ENCODE peak calls at places on chromosomes 2 and 18, in ten cellular contexts. W is NCI-H2081; C is activated CD4-positive, alpha-beta T cell treated with anti-CD3 and anti-CD28 coated beads, Interleukin-2, amount 50 U/mL, for 4 hours; N is activated CD8-positive, alpha-beta memory T cell treated with anti-CD3 and anti-CD28 coated beads for 48 hours; I is NCI-H2029; Z is AG09309; X is effector memory CD8-positive, alpha-beta T cell; F is NCI-H1417; P is right cardiac atrium; O is NCI-H524. K is an unnamed sample.
A peak's percentile ranks its signal among the peaks of the same experiment; 100 is the strongest.

GRCh38 chr2:239400000-239400831 is 604 bp downstream of the HDAC4 start:
- DNase-seq in I (no peak), P (peak; percentile 56), X (no peak), N (no peak), Z (no peak), O (no peak), F (no peak), W (peak; percentile 21), C (no peak), K (no peak)

GRCh38 chr18:13543144-13543543 is 183.2 kb downstream of the FAM210A start:
- DNase-seq in W (no peak), I (no peak), N (no peak), C (no peak), Z (no peak), F (peak; percentile 28), P (no peak), X (no peak), O (no peak), K (no peak)

GRCh38 chr2:207844648-207845047 is 74.9 kb upstream of the FZD5 start:
- DNase-seq in Z (no peak), O (no peak), X (no peak), F (no peak), I (no peak), P (no peak), W (no peak), N (no peak), C (no peak), K (no peak)

GRCh38 chr18:28823506-28824182 is 646.7 kb upstream of the CDH2 start:
- DNase-seq in W (no peak), F (no peak), P (no peak), N (no peak), Z (no peak), C (no peak), I (no peak), O (no peak), X (no peak), K (no peak)

GRCh38 chr2:127128508-127128907 is 21.6 kb upstream of the BIN1 start:
- DNase-seq in C (no peak), O (no peak), W (no peak), Z (no peak), P (no peak), N (no peak), X (no peak), I (peak; percentile 58), F (no peak), K (no peak)

GRCh38 chr2:66547887-66548286 is 113.0 kb downstream of the MEIS1 start:
- DNase-seq in N (no peak), O (no peak), F (peak; percentile 10), I (no peak), C (no peak), P (no peak), W (peak; percentile 53), X (no peak), Z (no peak), K (no peak)

GRCh38 chr2:235666240-235666781 is 172.5 kb downstream of the AGAP1 start:
- DNase-seq in C (no peak), Z (peak; percentile 61), N (no peak), X (peak; percentile 39), F (peak; percentile 77), W (peak; percentile 93), P (no peak), O (peak; percentile 77), I (peak; percentile 49), K (peak; percentile 83)

GRCh38 chr18:58529714-58530354 is 99.1 kb downstream of the ALPK2 start:
- DNase-seq in W (peak; percentile 47), C (peak; percentile 68), F (peak; percentile 40), X (peak; percentile 66), I (peak; percentile 22), N (no peak), O (peak; percentile 42), Z (peak; percentile 16), P (peak; percentile 71), K (no peak)

GRCh38 chr2:226831266-226831665 is 4.6 kb upstream of the RHBDD1 start:
- DNase-seq in F (no peak), Z (no peak), C (no peak), P (no peak), W (no peak), X (no peak), N (no peak), I (no peak), O (no peak), K (no peak)